ENCODE peak calls at places on chromosomes 11 and 22, in nine cellular contexts. R is suprapubic skin; Q is activated T-cell treated with anti-CD3 and anti-CD28 coated beads for 1 hour; C is stimulated activated CD4-positive, alpha-beta T cell treated with anti-CD3 and anti-CD28 coated beads, Interleukin-1b, Interleukin-23, amount 100 ng/mL, for 1 hour; T is NCI-H446 treated with DMSO at 0.1 percent for 48 hours; X is cardiac muscle cell; E is Ammon's horn; S is SW480; W is stimulated activated CD8-positive, alpha-beta memory T cell treated with anti-CD3 and anti-CD28 coated beads, Interleukin-12 subunit alpha, Interleukin-12 subunit beta, amount 100 ng/mL, for 1 hour. U is an unnamed sample.

GRCh38 chr11:18563090-18563730 is 25.3 kb downstream of the UEVLD start:
- DNase-seq in Q (no peak), S (no peak), W (no peak), X (no peak), C (no peak), E (no peak), T (no peak), R (no peak), U (no peak)

GRCh38 chr22:42651134-42651533 is 1.9 kb upstream of the CYB5R3 start:
- DNase-seq in R (no peak), T (no peak), C (no peak), X (no peak), Q (no peak), W (no peak), S (no peak), E (no peak), U (no peak)

GRCh38 chr11:35387341-35387982 is 31.9 kb downstream of the SLC1A2 start:
- DNase-seq in S (no peak), R (no peak), C (no peak), X (no peak), T (no peak), Q (no peak), E (no peak), W (no peak), U (no peak)

GRCh38 chr11:43943931-43944751 is 1.7 kb downstream of the C11orf96 start:
- DNase-seq in Q (no peak), T (no peak), R (no peak), S (peak), E (no peak), W (no peak), C (no peak), X (peak), U (no peak)

GRCh38 chr11:47387944-47388696 is 9.8 kb upstream of the SPI1 start:
- DNase-seq in R (no peak), Q (no peak), E (no peak), T (no peak), W (no peak), S (no peak), X (no peak), C (no peak), U (no peak)

GRCh38 chr22:45863981-45864751 is 112.8 kb downstream of the WNT7B start:
- DNase-seq in W (peak), E (no peak), S (peak), Q (peak), C (peak), X (peak), T (no peak), R (peak), U (no peak)

GRCh38 chr11:77127969-77128691 is at the start of gene MYO7A:
- DNase-seq in W (no peak), S (no peak), E (peak), X (peak), T (no peak), R (no peak), Q (no peak), C (no peak), U (no peak)

GRCh38 chr11:130314184-130314748 is 451 bp downstream of the ZBTB44 start:
- DNase-seq in T (peak), S (peak), X (peak), R (peak), E (peak), W (peak), Q (peak), C (peak), U (no peak)

GRCh38 chr11:70521475-70522260 is 123.3 kb downstream of the CTTN start:
- DNase-seq in S (no peak), R (no peak), Q (no peak), C (no peak), W (no peak), T (no peak), E (peak), X (no peak), U (peak)

GRCh38 chr11:94790771-94791180 is 22.6 kb downstream of the AMOTL1 start:
- DNase-seq in S (peak), R (no peak), Q (no peak), X (no peak), W (no peak), C (no peak), E (no peak), T (no peak), U (no peak)

GRCh38 chr11:88555018-88555828 is 217.7 kb upstream of the CTSC start:
- DNase-seq in S (peak), T (no peak), X (peak), Q (no peak), W (no peak), C (no peak), E (no peak), R (no peak), U (no peak)

GRCh38 chr22:24434472-24435322 is 7.3 kb downstream of the ADORA2A start:
- DNase-seq in X (peak), R (no peak), C (peak), E (no peak), T (no peak), Q (peak), W (peak), S (no peak), U (no peak)

GRCh38 chr22:33213383-33214075 is 155.3 kb upstream of the SYN3 start:
- DNase-seq in T (no peak), Q (no peak), S (no peak), W (no peak), E (no peak), R (no peak), C (no peak), X (no peak), U (no peak)

GRCh38 chr11:31487848-31488247 is 21.6 kb downstream of the IMMP1L start:
- DNase-seq in E (peak), C (no peak), W (no peak), R (no peak), S (peak), X (peak), Q (no peak), T (peak), U (no peak)

GRCh38 chr11:67355794-67356550 is 2.6 kb upstream of the POLD4 start:
- DNase-seq in E (no peak), C (no peak), W (no peak), R (no peak), X (no peak), T (no peak), S (no peak), Q (no peak), U (no peak)

GRCh38 chr11:15216678-15217077 is 102.0 kb downstream of the INSC start:
- DNase-seq in C (no peak), X (no peak), E (no peak), S (no peak), W (no peak), R (no peak), Q (no peak), T (no peak), U (no peak)

GRCh38 chr11:35192347-35192746 is 53.4 kb downstream of the CD44 start:
- DNase-seq in E (no peak), W (no peak), R (no peak), X (peak), C (no peak), Q (no peak), S (no peak), T (no peak), U (no peak)

GRCh38 chr11:8732748-8733241 is 50.2 kb downstream of the RPL27A start:
- DNase-seq in E (peak), W (no peak), S (no peak), X (peak), Q (no peak), T (peak), R (no peak), C (no peak), U (no peak)

GRCh38 chr11:14424096-14424495 is 65.1 kb upstream of the RRAS2 start:
- DNase-seq in R (no peak), C (no peak), W (no peak), Q (no peak), E (no peak), X (peak), T (no peak), S (no peak), U (no peak)

GRCh38 chr22:28736296-28737155 is 5.1 kb downstream of the CHEK2 start:
- DNase-seq in T (no peak), E (no peak), S (no peak), R (no peak), C (no peak), X (no peak), Q (no peak), W (no peak), U (no peak)

GRCh38 chr11:69832561-69833413 is 13.6 kb upstream of the FGF3 start:
- DNase-seq in E (no peak), C (no peak), Q (no peak), X (no peak), W (no peak), R (peak), T (no peak), S (peak), U (no peak)

U was measured in RWPE2.